ENCODE peak calls at places on chromosomes 3 and 15, in nine cellular contexts. One of them, this sample, is unnamed.

GRCh38 chr3:71397046-71397445 is 186.5 kb downstream of the FOXP1 start:
- DNase-seq in psoas muscle: no peak
- DNase-seq in foreskin keratinocyte: no peak
- DNase-seq in osteoblast: peak; percentile 58
- DNase-seq in left lung: no peak
- DNase-seq in ascending aorta: no peak
- DNase-seq in CD4-positive, alpha-beta T cell: no peak
- DNase-seq in upper lobe of right lung: no peak
- DNase-seq in fibroblast of lung: peak; percentile 46
- DNase-seq in this sample: peak; percentile 12

GRCh38 chr3:44762170-44762677 is 630 bp downstream of the KIF15 start:
- DNase-seq in psoas muscle: no peak
- DNase-seq in foreskin keratinocyte: no peak
- DNase-seq in osteoblast: peak; percentile 31
- DNase-seq in left lung: no peak
- DNase-seq in ascending aorta: no peak
- DNase-seq in CD4-positive, alpha-beta T cell: no peak
- DNase-seq in upper lobe of right lung: no peak
- DNase-seq in fibroblast of lung: peak; percentile 14
- DNase-seq in this sample: no peak

GRCh38 chr15:74179101-74179841 is 5.8 kb downstream of the ISLR start:
- DNase-seq in psoas muscle: peak; percentile 85
- DNase-seq in foreskin keratinocyte: no peak
- DNase-seq in osteoblast: peak; percentile 99
- DNase-seq in left lung: peak; percentile 62
- DNase-seq in ascending aorta: peak; percentile 97
- DNase-seq in CD4-positive, alpha-beta T cell: no peak
- DNase-seq in upper lobe of right lung: peak; percentile 69
- DNase-seq in fibroblast of lung: peak; percentile 86
- DNase-seq in this sample: peak; percentile 68

GRCh38 chr15:65008989-65009388 is 19.3 kb upstream of the SPG21 start:
- DNase-seq in psoas muscle: no peak
- DNase-seq in foreskin keratinocyte: no peak
- DNase-seq in osteoblast: no peak
- DNase-seq in left lung: no peak
- DNase-seq in ascending aorta: no peak
- DNase-seq in CD4-positive, alpha-beta T cell: no peak
- DNase-seq in upper lobe of right lung: no peak
- DNase-seq in fibroblast of lung: peak; percentile 11
- DNase-seq in this sample: no peak

GRCh38 chr15:74540135-74540760 is 772 bp upstream of the ARID3B start:
- DNase-seq in psoas muscle: no peak
- DNase-seq in foreskin keratinocyte: no peak
- DNase-seq in osteoblast: no peak
- DNase-seq in left lung: no peak
- DNase-seq in ascending aorta: no peak
- DNase-seq in CD4-positive, alpha-beta T cell: no peak
- DNase-seq in upper lobe of right lung: no peak
- DNase-seq in fibroblast of lung: no peak
- DNase-seq in this sample: no peak

GRCh38 chr15:83837946-83838571 is 184.1 kb downstream of the ADAMTSL3 start:
- DNase-seq in psoas muscle: no peak
- DNase-seq in foreskin keratinocyte: peak; percentile 19
- DNase-seq in osteoblast: no peak
- DNase-seq in left lung: peak; percentile 38
- DNase-seq in ascending aorta: no peak
- DNase-seq in CD4-positive, alpha-beta T cell: no peak
- DNase-seq in upper lobe of right lung: peak; percentile 67
- DNase-seq in fibroblast of lung: peak; percentile 40
- DNase-seq in this sample: peak; percentile 26

GRCh38 chr15:68450192-68450591 is 18.2 kb upstream of the ITGA11 start:
- DNase-seq in psoas muscle: no peak
- DNase-seq in foreskin keratinocyte: no peak
- DNase-seq in osteoblast: no peak
- DNase-seq in left lung: no peak
- DNase-seq in ascending aorta: no peak
- DNase-seq in CD4-positive, alpha-beta T cell: no peak
- DNase-seq in upper lobe of right lung: no peak
- DNase-seq in fibroblast of lung: no peak
- DNase-seq in this sample: no peak

GRCh38 chr15:83970290-83970890 is 265.2 kb upstream of the GOLGA6L4 start:
- DNase-seq in psoas muscle: peak; percentile 40
- DNase-seq in foreskin keratinocyte: no peak
- DNase-seq in osteoblast: no peak
- DNase-seq in left lung: no peak
- DNase-seq in ascending aorta: no peak
- DNase-seq in CD4-positive, alpha-beta T cell: no peak
- DNase-seq in upper lobe of right lung: no peak
- DNase-seq in fibroblast of lung: no peak
- DNase-seq in this sample: no peak

GRCh38 chr3:50194128-50194902 is 2.9 kb downstream of the GNAT1 start:
- DNase-seq in psoas muscle: peak; percentile 71
- DNase-seq in foreskin keratinocyte: peak; percentile 40
- DNase-seq in osteoblast: peak; percentile 99
- DNase-seq in left lung: peak; percentile 55
- DNase-seq in ascending aorta: peak; percentile 75
- DNase-seq in CD4-positive, alpha-beta T cell: peak; percentile 93
- DNase-seq in upper lobe of right lung: peak; percentile 82
- DNase-seq in fibroblast of lung: peak; percentile 59
- DNase-seq in this sample: peak; percentile 58

GRCh38 chr3:177478170-177478859 is 281.0 kb upstream of the TBL1XR1 start:
- DNase-seq in psoas muscle: no peak
- DNase-seq in foreskin keratinocyte: peak; percentile 99
- DNase-seq in osteoblast: peak; percentile 66
- DNase-seq in left lung: peak; percentile 34
- DNase-seq in ascending aorta: peak; percentile 79
- DNase-seq in CD4-positive, alpha-beta T cell: no peak
- DNase-seq in upper lobe of right lung: no peak
- DNase-seq in fibroblast of lung: peak; percentile 100
- DNase-seq in this sample: peak; percentile 85

GRCh38 chr15:61459785-61460707 is 230.9 kb upstream of the RORA start:
- DNase-seq in psoas muscle: no peak
- DNase-seq in foreskin keratinocyte: peak; percentile 63
- DNase-seq in osteoblast: no peak
- DNase-seq in left lung: no peak
- DNase-seq in ascending aorta: no peak
- DNase-seq in CD4-positive, alpha-beta T cell: no peak
- DNase-seq in upper lobe of right lung: no peak
- DNase-seq in fibroblast of lung: peak; percentile 72
- DNase-seq in this sample: peak; percentile 76

GRCh38 chr3:102163039-102163817 is 271.6 kb upstream of the ZPLD1 start:
- DNase-seq in psoas muscle: peak; percentile 43
- DNase-seq in foreskin keratinocyte: peak; percentile 85
- DNase-seq in osteoblast: no peak
- DNase-seq in left lung: no peak
- DNase-seq in ascending aorta: peak; percentile 78
- DNase-seq in CD4-positive, alpha-beta T cell: no peak
- DNase-seq in upper lobe of right lung: no peak
- DNase-seq in fibroblast of lung: peak; percentile 74
- DNase-seq in this sample: peak; percentile 52

GRCh38 chr15:62545392-62546227 is 380.5 kb upstream of the C2CD4B start:
- DNase-seq in psoas muscle: peak; percentile 44
- DNase-seq in foreskin keratinocyte: peak; percentile 37
- DNase-seq in osteoblast: no peak
- DNase-seq in left lung: no peak
- DNase-seq in ascending aorta: peak; percentile 76
- DNase-seq in CD4-positive, alpha-beta T cell: no peak
- DNase-seq in upper lobe of right lung: no peak
- DNase-seq in fibroblast of lung: peak; percentile 47
- DNase-seq in this sample: no peak

GRCh38 chr15:62456011-62456920 is 291.2 kb upstream of the C2CD4B start:
- DNase-seq in psoas muscle: no peak
- DNase-seq in foreskin keratinocyte: peak; percentile 11
- DNase-seq in osteoblast: peak; percentile 72
- DNase-seq in left lung: no peak
- DNase-seq in ascending aorta: no peak
- DNase-seq in CD4-positive, alpha-beta T cell: no peak
- DNase-seq in upper lobe of right lung: no peak
- DNase-seq in fibroblast of lung: no peak
- DNase-seq in this sample: no peak

GRCh38 chr15:66720206-66721010 is 18.4 kb downstream of the SMAD6 start:
- DNase-seq in psoas muscle: peak; percentile 35
- DNase-seq in foreskin keratinocyte: peak; percentile 28
- DNase-seq in osteoblast: peak; percentile 97
- DNase-seq in left lung: peak; percentile 72
- DNase-seq in ascending aorta: peak; percentile 94
- DNase-seq in CD4-positive, alpha-beta T cell: no peak
- DNase-seq in upper lobe of right lung: peak; percentile 84
- DNase-seq in fibroblast of lung: peak; percentile 72
- DNase-seq in this sample: peak; percentile 67

GRCh38 chr3:12158387-12159226 is at the start of gene TIMP4:
- DNase-seq in psoas muscle: peak; percentile 70
- DNase-seq in foreskin keratinocyte: peak; percentile 40
- DNase-seq in osteoblast: peak; percentile 87
- DNase-seq in left lung: no peak
- DNase-seq in ascending aorta: peak; percentile 77
- DNase-seq in CD4-positive, alpha-beta T cell: no peak
- DNase-seq in upper lobe of right lung: no peak
- DNase-seq in fibroblast of lung: peak; percentile 64
- DNase-seq in this sample: peak; percentile 34

GRCh38 chr3:30555968-30556367 is 50.4 kb upstream of the TGFBR2 start:
- DNase-seq in psoas muscle: no peak
- DNase-seq in foreskin keratinocyte: no peak
- DNase-seq in osteoblast: no peak
- DNase-seq in left lung: no peak
- DNase-seq in ascending aorta: no peak
- DNase-seq in CD4-positive, alpha-beta T cell: no peak
- DNase-seq in upper lobe of right lung: no peak
- DNase-seq in fibroblast of lung: no peak
- DNase-seq in this sample: no peak
- H3K27ac ChIP-seq in psoas muscle: no peak overlapping the region
- H3K27ac ChIP-seq in foreskin keratinocyte: no peak overlapping the region
- H3K27ac ChIP-seq in osteoblast: no peak overlapping the region
- H3K27ac ChIP-seq in left lung: no peak overlapping the region
- H3K27ac ChIP-seq in ascending aorta: no peak overlapping the region
- H3K27ac ChIP-seq in CD4-positive, alpha-beta T cell: no peak overlapping the region
- H3K27ac ChIP-seq in upper lobe of right lung: no peak overlapping the region
- H3K27ac ChIP-seq in fibroblast of lung: no peak overlapping the region
- H3K27ac ChIP-seq in this sample: no peak overlapping the region

GRCh38 chr3:190326361-190326760 is 4.1 kb upstream of the CLDN1 start:
- DNase-seq in psoas muscle: no peak
- DNase-seq in foreskin keratinocyte: no peak
- DNase-seq in osteoblast: no peak
- DNase-seq in left lung: no peak
- DNase-seq in ascending aorta: no peak
- DNase-seq in CD4-positive, alpha-beta T cell: no peak
- DNase-seq in upper lobe of right lung: no peak
- DNase-seq in fibroblast of lung: no peak
- DNase-seq in this sample: no peak
- TF ChIP-seq CTCF in psoas muscle: no peak
- TF ChIP-seq CTCF in foreskin keratinocyte: no peak
- TF ChIP-seq CTCF in osteoblast: no peak
- TF ChIP-seq CTCF in left lung: no peak
- TF ChIP-seq CTCF in ascending aorta: no peak
- TF ChIP-seq CTCF in CD4-positive, alpha-beta T cell: no peak
- TF ChIP-seq CTCF in upper lobe of right lung: no peak
- TF ChIP-seq CTCF in fibroblast of lung: no peak
- TF ChIP-seq CTCF in this sample: no peak

DNA sequence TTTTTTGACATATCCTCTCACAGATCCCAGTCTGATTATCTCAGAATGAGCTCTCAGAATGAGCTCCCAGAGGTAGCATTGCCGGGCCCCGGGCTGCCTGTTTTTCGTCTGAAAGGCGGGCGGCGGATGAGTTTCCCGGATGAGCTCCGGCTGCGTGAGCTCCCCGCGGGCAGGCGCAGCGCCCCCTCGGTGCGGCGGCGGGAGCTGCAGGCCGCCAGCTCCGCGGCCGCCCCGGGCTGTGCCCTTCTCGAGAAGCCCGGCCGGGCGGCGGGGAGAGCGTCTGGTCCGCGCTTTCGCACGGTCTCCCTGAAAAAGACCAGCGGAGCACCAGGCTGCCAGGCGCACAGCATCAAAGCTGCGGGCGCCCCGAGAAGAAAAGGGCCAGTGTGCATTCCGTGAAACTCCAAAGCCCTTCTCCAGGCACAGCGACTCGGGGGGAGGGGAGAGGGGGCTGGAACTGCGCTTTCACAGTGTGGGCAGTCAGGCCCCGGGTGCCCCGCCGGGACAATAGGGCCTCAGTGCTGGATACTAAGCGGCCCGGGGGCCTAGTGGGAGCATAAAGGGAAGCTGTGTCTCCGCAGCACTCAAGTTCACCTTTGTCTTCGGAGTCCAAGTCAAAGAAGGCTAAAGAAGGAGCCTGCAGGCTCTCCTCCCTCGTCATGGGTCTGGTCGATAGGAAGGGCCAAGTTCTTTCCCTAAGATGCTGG is 12.1 kb upstream of the SHC4 start:
- DNase-seq in psoas muscle: peak; percentile 81
- DNase-seq in foreskin keratinocyte: peak; percentile 48
- DNase-seq in osteoblast: peak; percentile 97
- DNase-seq in left lung: peak; percentile 73
- DNase-seq in ascending aorta: peak; percentile 87
- DNase-seq in CD4-positive, alpha-beta T cell: peak; percentile 46
- DNase-seq in upper lobe of right lung: peak; percentile 89
- DNase-seq in fibroblast of lung: peak; percentile 76
- DNase-seq in this sample: peak; percentile 79
- H3K27ac ChIP-seq in psoas muscle: peak overlapping the region; percentile 44
- H3K27ac ChIP-seq in foreskin keratinocyte: no peak overlapping the region
- H3K27ac ChIP-seq in osteoblast: peak overlapping the region; percentile 45
- H3K27ac ChIP-seq in left lung: peak overlapping the region; percentile 15
- H3K27ac ChIP-seq in ascending aorta: peak overlapping the region; percentile 88
- H3K27ac ChIP-seq in CD4-positive, alpha-beta T cell: no peak overlapping the region
- H3K27ac ChIP-seq in upper lobe of right lung: no peak overlapping the region
- H3K27ac ChIP-seq in fibroblast of lung: no peak overlapping the region
- H3K27ac ChIP-seq in this sample: peak overlapping the region; percentile 20

GRCh38 chr15:31442203-31443090 is 115.8 kb downstream of the KLF13 start:
- DNase-seq in psoas muscle: no peak
- DNase-seq in foreskin keratinocyte: peak; percentile 99
- DNase-seq in osteoblast: peak; percentile 97
- DNase-seq in left lung: no peak
- DNase-seq in ascending aorta: no peak
- DNase-seq in CD4-positive, alpha-beta T cell: no peak
- DNase-seq in upper lobe of right lung: no peak
- DNase-seq in fibroblast of lung: peak; percentile 89
- DNase-seq in this sample: peak; percentile 62
- TF ChIP-seq CTCF in psoas muscle: no peak
- TF ChIP-seq CTCF in foreskin keratinocyte: peak; percentile 79
- TF ChIP-seq CTCF in osteoblast: peak; percentile 48
- TF ChIP-seq CTCF in left lung: no peak
- TF ChIP-seq CTCF in ascending aorta: peak; percentile 10
- TF ChIP-seq CTCF in CD4-positive, alpha-beta T cell: no peak
- TF ChIP-seq CTCF in upper lobe of right lung: peak; percentile 29
- TF ChIP-seq CTCF in fibroblast of lung: peak; percentile 43
- TF ChIP-seq CTCF in this sample: peak; percentile 42

GRCh38 chr3:186612065-186612464 is 795 bp upstream of the AHSG start:
- DNase-seq in psoas muscle: no peak
- DNase-seq in foreskin keratinocyte: no peak
- DNase-seq in osteoblast: no peak
- DNase-seq in left lung: no peak
- DNase-seq in ascending aorta: no peak
- DNase-seq in CD4-positive, alpha-beta T cell: no peak
- DNase-seq in upper lobe of right lung: no peak
- DNase-seq in fibroblast of lung: no peak
- DNase-seq in this sample: no peak
- H3K27ac ChIP-seq in psoas muscle: no peak overlapping the region
- H3K27ac ChIP-seq in foreskin keratinocyte: no peak overlapping the region
- H3K27ac ChIP-seq in osteoblast: no peak overlapping the region
- H3K27ac ChIP-seq in left lung: no peak overlapping the region
- H3K27ac ChIP-seq in ascending aorta: no peak overlapping the region
- H3K27ac ChIP-seq in CD4-positive, alpha-beta T cell: no peak overlapping the region
- H3K27ac ChIP-seq in upper lobe of right lung: no peak overlapping the region
- H3K27ac ChIP-seq in fibroblast of lung: no peak overlapping the region
- H3K27ac ChIP-seq in this sample: no peak overlapping the region